ENCODE peak calls at places on chromosome 17, in four cellular contexts. One of them, this sample, is unnamed.

GRCh38 chr17:17269926-17270773 is 10.9 kb downstream of the COPS3 start:
- DNase-seq in H9: peak; percentile 60
- DNase-seq in H1: peak; percentile 57
- DNase-seq in IMR-90: no peak
- DNase-seq in this sample: peak; percentile 46

GRCh38 chr17:75844530-75845057 is 390 bp upstream of the UNC13D start:
- DNase-seq in IMR-90: no peak
- DNase-seq in H1: no peak
- DNase-seq in H9: no peak
- DNase-seq in this sample: peak; percentile 66

GRCh38 chr17:80455328-80455710 is 21.1 kb downstream of the NPTX1 start:
- DNase-seq in H9: peak; percentile 85
- DNase-seq in IMR-90: peak; percentile 46
- DNase-seq in H1: no peak
- DNase-seq in this sample: peak; percentile 84

GRCh38 chr17:28008526-28008925 is 34.0 kb upstream of the NLK start:
- DNase-seq in H9: peak; percentile 86
- DNase-seq in H1: peak; percentile 84
- DNase-seq in IMR-90: peak; percentile 66
- DNase-seq in this sample: peak; percentile 90

GRCh38 chr17:45283711-45284110 is 21.8 kb upstream of the SPATA32 start:
- DNase-seq in H9: no peak
- DNase-seq in H1: no peak
- DNase-seq in IMR-90: no peak
- DNase-seq in this sample: no peak

GRCh38 chr17:19464033-19465026 is 53.3 kb downstream of the RNF112 start:
- DNase-seq in IMR-90: peak; percentile 18
- DNase-seq in H9: peak; percentile 24
- DNase-seq in H1: no peak
- DNase-seq in this sample: no peak

GRCh38 chr17:7745748-7746470 is 28.4 kb downstream of the DNAH2 start:
- DNase-seq in H1: no peak
- DNase-seq in IMR-90: peak; percentile 76
- DNase-seq in H9: no peak
- DNase-seq in this sample: peak; percentile 53

GRCh38 chr17:68080411-68081150 is 45.0 kb downstream of the KPNA2 start:
- DNase-seq in H9: peak; percentile 41
- DNase-seq in IMR-90: no peak
- DNase-seq in H1: no peak
- DNase-seq in this sample: no peak

GRCh38 chr17:61408151-61409041 is 8.8 kb downstream of the TBX2 start:
- DNase-seq in IMR-90: peak; percentile 55
- DNase-seq in H9: peak; percentile 48
- DNase-seq in H1: peak; percentile 64
- DNase-seq in this sample: no peak

GRCh38 chr17:42076797-42077559 is 21.3 kb downstream of the ZNF385C start:
- DNase-seq in H1: no peak
- DNase-seq in H9: no peak
- DNase-seq in IMR-90: no peak
- DNase-seq in this sample: no peak

GRCh38 chr17:81834831-81835267 is at the start of gene PPP1R27:
- DNase-seq in H9: no peak
- DNase-seq in H1: no peak
- DNase-seq in IMR-90: no peak
- DNase-seq in this sample: no peak

GRCh38 chr17:78357177-78357586 is 2.7 kb downstream of the SOCS3 start:
- DNase-seq in IMR-90: peak; percentile 80
- DNase-seq in H9: peak; percentile 56
- DNase-seq in H1: no peak
- DNase-seq in this sample: no peak

GRCh38 chr17:49580055-49580721 is 4.5 kb downstream of the NXPH3 start:
- DNase-seq in H9: no peak
- DNase-seq in IMR-90: no peak
- DNase-seq in H1: no peak
- DNase-seq in this sample: no peak

GRCh38 chr17:67124469-67125148 is 80.3 kb downstream of the CACNG1 start:
- DNase-seq in H1: no peak
- DNase-seq in H9: no peak
- DNase-seq in IMR-90: no peak
- DNase-seq in this sample: no peak

GRCh38 chr17:31538080-31538762 is 146.7 kb downstream of the RAB11FIP4 start:
- DNase-seq in H9: no peak
- DNase-seq in H1: no peak
- DNase-seq in IMR-90: no peak
- DNase-seq in this sample: no peak

GRCh38 chr17:16920628-16921020 is 51.3 kb downstream of the TNFRSF13B start:
- DNase-seq in H1: no peak
- DNase-seq in H9: no peak
- DNase-seq in IMR-90: no peak
- DNase-seq in this sample: no peak

GRCh38 chr17:58565389-58566311 is 51.2 kb upstream of the MTMR4 start:
- DNase-seq in H9: peak; percentile 59
- DNase-seq in H1: no peak
- DNase-seq in IMR-90: no peak
- DNase-seq in this sample: peak; percentile 76

GRCh38 chr17:6913608-6914443 is 82.0 kb upstream of the ALOX12 start:
- DNase-seq in H1: peak; percentile 88
- DNase-seq in H9: peak; percentile 64
- DNase-seq in IMR-90: peak; percentile 42
- DNase-seq in this sample: peak; percentile 40

GRCh38 chr17:35605753-35606152 is 18.6 kb downstream of the AP2B1 start:
- DNase-seq in IMR-90: peak; percentile 73
- DNase-seq in H1: no peak
- DNase-seq in H9: no peak
- DNase-seq in this sample: no peak

GRCh38 chr17:42247734-42248133 is 28.5 kb downstream of the STAT5B start:
- DNase-seq in IMR-90: peak; percentile 81
- DNase-seq in H1: no peak
- DNase-seq in H9: no peak
- DNase-seq in this sample: peak; percentile 67

GRCh38 chr17:16515933-16516332 is 23.9 kb upstream of the LRRC75A start:
- DNase-seq in H9: no peak
- DNase-seq in IMR-90: no peak
- DNase-seq in H1: no peak
- DNase-seq in this sample: no peak

GRCh38 chr17:17352836-17353624 is 49.9 kb downstream of the NT5M start:
- DNase-seq in H1: no peak
- DNase-seq in H9: no peak
- DNase-seq in IMR-90: no peak
- DNase-seq in this sample: no peak

GRCh38 chr17:75976175-75976848 is 2.7 kb downstream of the ACOX1 start:
- DNase-seq in H1: no peak
- DNase-seq in IMR-90: peak; percentile 23
- DNase-seq in H9: no peak
- DNase-seq in this sample: no peak

GRCh38 chr17:76074390-76075363 is at the start of gene GALR2:
- DNase-seq in H1: peak; percentile 80
- DNase-seq in IMR-90: no peak
- DNase-seq in H9: peak; percentile 72
- DNase-seq in this sample: no peak

GRCh38 chr17:18258356-18259038 is at the start of gene FLII:
- DNase-seq in H9: peak; percentile 82
- DNase-seq in IMR-90: peak; percentile 17
- DNase-seq in H1: peak; percentile 83
- DNase-seq in this sample: peak; percentile 72

GRCh38 chr17:332558-333322 is 19.9 kb downstream of the RPH3AL start:
- DNase-seq in H9: peak; percentile 36
- DNase-seq in H1: no peak
- DNase-seq in IMR-90: peak; percentile 35
- DNase-seq in this sample: peak; percentile 62
- H3K56ac ChIP-seq in H9: no peak overlapping the region
- H3K56ac ChIP-seq in H1: no peak overlapping the region
- H3K56ac ChIP-seq in IMR-90: no peak overlapping the region
- H3K56ac ChIP-seq in this sample: peak overlapping the region; percentile 63

GRCh38 chr17:40914456-40914855 is 23.0 kb downstream of the KRT23 start:
- DNase-seq in H9: no peak
- DNase-seq in H1: no peak
- DNase-seq in IMR-90: no peak
- DNase-seq in this sample: no peak

GRCh38 chr17:40916366-40916765 is 21.1 kb downstream of the KRT23 start:
- DNase-seq in H9: no peak
- DNase-seq in IMR-90: no peak
- DNase-seq in H1: no peak
- DNase-seq in this sample: peak; percentile 59

GRCh38 chr17:40912506-40913220 is 24.8 kb downstream of the KRT23 start:
- DNase-seq in H1: no peak
- DNase-seq in H9: no peak
- DNase-seq in IMR-90: no peak
- DNase-seq in this sample: no peak

GRCh38 chr17:40915721-40916256 is 21.7 kb downstream of the KRT23 start:
- DNase-seq in H9: no peak
- DNase-seq in IMR-90: peak; percentile 77
- DNase-seq in H1: no peak
- DNase-seq in this sample: no peak

GRCh38 chr17:40915199-40915661 is 22.2 kb downstream of the KRT23 start:
- DNase-seq in IMR-90: peak; percentile 98
- DNase-seq in H1: no peak
- DNase-seq in H9: no peak
- DNase-seq in this sample: peak; percentile 84
- H3K9ac ChIP-seq in IMR-90: no peak overlapping the region
- H3K9ac ChIP-seq in H1: no peak overlapping the region
- H3K9ac ChIP-seq in H9: no peak overlapping the region
- H3K9ac ChIP-seq in this sample: no peak overlapping the region

GRCh38 chr17:57486416-57486815 is 230.1 kb downstream of the MSI2 start:
- DNase-seq in IMR-90: no peak
- DNase-seq in H9: no peak
- DNase-seq in H1: no peak
- DNase-seq in this sample: no peak
- H2BK5ac ChIP-seq in IMR-90: no peak overlapping the region
- H2BK5ac ChIP-seq in H9: no peak overlapping the region
- H2BK5ac ChIP-seq in H1: no peak overlapping the region
- H2BK5ac ChIP-seq in this sample: no peak overlapping the region

GRCh38 chr17:72536788-72537187 is 416.0 kb downstream of the SOX9 start:
- DNase-seq in H1: no peak
- DNase-seq in H9: no peak
- DNase-seq in IMR-90: no peak
- DNase-seq in this sample: no peak

GRCh38 chr17:72535779-72536178 is 415.0 kb downstream of the SOX9 start:
- DNase-seq in H9: no peak
- DNase-seq in H1: no peak
- DNase-seq in IMR-90: no peak
- DNase-seq in this sample: no peak

GRCh38 chr17:72535346-72535745 is 414.5 kb downstream of the SOX9 start:
- DNase-seq in H1: no peak
- DNase-seq in IMR-90: no peak
- DNase-seq in H9: no peak
- DNase-seq in this sample: no peak

GRCh38 chr17:72534265-72534664 is 413.4 kb downstream of the SOX9 start:
- DNase-seq in H9: no peak
- DNase-seq in IMR-90: no peak
- DNase-seq in H1: no peak
- DNase-seq in this sample: no peak

GRCh38 chr17:72534776-72535175 is 414.0 kb downstream of the SOX9 start:
- DNase-seq in H1: no peak
- DNase-seq in IMR-90: no peak
- DNase-seq in H9: no peak
- DNase-seq in this sample: no peak
- H3K56ac ChIP-seq in H1: no peak overlapping the region
- H3K56ac ChIP-seq in IMR-90: no peak overlapping the region
- H3K56ac ChIP-seq in H9: no peak overlapping the region
- H3K56ac ChIP-seq in this sample: no peak overlapping the region

GRCh38 chr17:69538795-69539194 is 124.3 kb downstream of the MAP2K6 start:
- DNase-seq in H1: no peak
- DNase-seq in H9: no peak
- DNase-seq in IMR-90: no peak
- DNase-seq in this sample: no peak

GRCh38 chr17:69535022-69535570 is 120.6 kb downstream of the MAP2K6 start:
- DNase-seq in H9: no peak
- DNase-seq in H1: no peak
- DNase-seq in IMR-90: no peak
- DNase-seq in this sample: no peak

GRCh38 chr17:69540356-69540755 is 125.9 kb downstream of the MAP2K6 start:
- DNase-seq in H9: no peak
- DNase-seq in H1: no peak
- DNase-seq in IMR-90: no peak
- DNase-seq in this sample: no peak

GRCh38 chr17:69539274-69539673 is 124.8 kb downstream of the MAP2K6 start:
- DNase-seq in H1: no peak
- DNase-seq in H9: no peak
- DNase-seq in IMR-90: no peak
- DNase-seq in this sample: no peak

DNA sequence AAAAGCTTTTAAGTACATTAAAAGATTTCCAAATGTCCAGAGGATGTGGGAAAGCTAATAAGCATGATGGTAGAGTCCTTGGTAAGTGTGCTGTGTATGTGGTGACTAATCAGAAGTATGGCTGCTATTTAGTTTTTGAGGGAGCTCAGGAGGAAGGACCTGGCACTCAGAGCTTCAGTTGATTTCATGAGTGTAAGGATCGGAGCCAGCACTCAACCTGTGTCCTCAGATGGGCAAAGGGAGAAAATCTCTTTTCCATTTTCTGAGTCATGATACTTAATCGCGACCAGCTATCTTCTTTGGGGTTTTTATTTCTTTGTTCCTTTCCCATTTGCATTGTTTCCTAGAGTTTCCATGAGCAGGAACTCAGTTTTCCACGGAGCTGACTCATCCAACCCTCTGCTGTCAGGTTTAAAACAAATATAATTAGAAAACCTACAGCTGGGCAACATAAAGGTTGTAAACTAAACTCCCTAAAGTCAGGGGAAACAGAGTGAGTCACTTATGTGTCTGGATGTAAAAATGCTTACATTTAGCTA is 125.4 kb downstream of the MAP2K6 start:
- DNase-seq in IMR-90: peak; percentile 93
- DNase-seq in H1: no peak
- DNase-seq in H9: no peak
- DNase-seq in this sample: no peak
- H3K9ac ChIP-seq in IMR-90: peak overlapping the region; percentile 70
- H3K9ac ChIP-seq in H1: no peak overlapping the region
- H3K9ac ChIP-seq in H9: no peak overlapping the region
- H3K9ac ChIP-seq in this sample: no peak overlapping the region

GRCh38 chr17:40820228-40820838 is 2.1 kb downstream of the KRT10 start:
- DNase-seq in IMR-90: no peak
- DNase-seq in H9: no peak
- DNase-seq in H1: no peak
- DNase-seq in this sample: no peak

GRCh38 chr17:40818343-40818732 is 4.1 kb downstream of the KRT10 start:
- DNase-seq in H1: no peak
- DNase-seq in IMR-90: no peak
- DNase-seq in H9: no peak
- DNase-seq in this sample: no peak

GRCh38 chr17:40817103-40817682 is 5.2 kb downstream of the KRT10 start:
- DNase-seq in H9: no peak
- DNase-seq in IMR-90: no peak
- DNase-seq in H1: no peak
- DNase-seq in this sample: no peak

GRCh38 chr17:40819528-40820125 is 2.8 kb downstream of the KRT10 start:
- DNase-seq in IMR-90: peak; percentile 20
- DNase-seq in H1: no peak
- DNase-seq in H9: no peak
- DNase-seq in this sample: peak; percentile 8

GRCh38 chr17:40818733-40819527 is 3.5 kb downstream of the KRT10 start:
- DNase-seq in H9: peak; percentile 90
- DNase-seq in IMR-90: peak; percentile 73
- DNase-seq in H1: peak; percentile 69
- DNase-seq in this sample: peak; percentile 83
- H2BK5ac ChIP-seq in H9: no peak overlapping the region
- H2BK5ac ChIP-seq in IMR-90: peak overlapping the region; percentile 88
- H2BK5ac ChIP-seq in H1: no peak overlapping the region
- H2BK5ac ChIP-seq in this sample: no peak overlapping the region

This sample was measured in mesendoderm.